ENCODE peak calls at places on chromosomes 3 and 15, in nine cellular contexts. E is H9; H is head of caudate nucleus; O is AG08395; N is Caki2; B is ELF-1; Y is heart left ventricle; F is CD8-positive, alpha-beta memory T cell; L is IMR-90. J is an unnamed sample.

GRCh38 chr3:170560296-170560695 is 25.6 kb downstream of the SLC7A14 start:
- DNase-seq in E (no peak), H (no peak), O (no peak), N (no peak), B (no peak), Y (no peak), F (no peak), L (no peak), J (no peak)

GRCh38 chr3:80676869-80677268 is 909.1 kb upstream of the ROBO1 start:
- DNase-seq in E (no peak), H (no peak), O (no peak), N (no peak), B (no peak), Y (no peak), F (no peak), L (no peak), J (no peak)

GRCh38 chr3:146491303-146491702 is 21.9 kb upstream of the PLSCR2 start:
- DNase-seq in E (no peak), H (no peak), O (peak; percentile 48), N (no peak), B (no peak), Y (no peak), F (no peak), L (peak; percentile 71), J (no peak)

GRCh38 chr15:78334845-78335244 is 5.3 kb upstream of the CRABP1 start:
- DNase-seq in E (no peak), H (no peak), O (no peak), N (no peak), B (no peak), Y (no peak), F (no peak), L (no peak), J (no peak)

GRCh38 chr15:95267476-95267875 is 1036.1 kb downstream of the MCTP2 start:
- DNase-seq in E (no peak), H (no peak), O (no peak), N (no peak), B (no peak), Y (no peak), F (no peak), L (no peak), J (no peak)

GRCh38 chr15:35397027-35397426 is 148.9 kb downstream of the DPH6 start:
- DNase-seq in E (no peak), H (no peak), O (no peak), N (no peak), B (no peak), Y (no peak), F (no peak), L (peak; percentile 29), J (no peak)

GRCh38 chr15:82168757-82169156 is 93.8 kb downstream of the EFL1 start:
- DNase-seq in E (no peak), H (no peak), O (no peak), N (no peak), B (no peak), Y (no peak), F (no peak), L (no peak), J (no peak)

GRCh38 chr15:75928680-75929608 is 25.3 kb downstream of the FBXO22 start:
- DNase-seq in E (peak; percentile 56), H (no peak), O (no peak), N (no peak), B (peak; percentile 33), Y (no peak), F (no peak), L (peak; percentile 35), J (no peak)

GRCh38 chr3:39126532-39127071 is 19.1 kb downstream of the TTC21A start:
- DNase-seq in E (peak; percentile 68), H (no peak), O (peak; percentile 51), N (peak; percentile 28), B (peak; percentile 65), Y (no peak), F (no peak), L (peak; percentile 65), J (no peak)

GRCh38 chr3:17583530-17583929 is 158.9 kb downstream of the TBC1D5 start:
- DNase-seq in E (no peak), H (no peak), O (no peak), N (no peak), B (peak; percentile 3), Y (no peak), F (no peak), L (no peak), J (no peak)

GRCh38 chr3:195001961-195002861 is 268.7 kb downstream of the XXYLT1 start:
- DNase-seq in E (peak; percentile 84), H (no peak), O (peak; percentile 45), N (peak; percentile 69), B (peak; percentile 86), Y (peak; percentile 83), F (no peak), L (peak; percentile 34), J (peak; percentile 15)

GRCh38 chr3:114872056-114872455 is 275.0 kb downstream of the ZBTB20 start:
- DNase-seq in E (no peak), H (no peak), O (no peak), N (no peak), B (no peak), Y (no peak), F (no peak), L (peak; percentile 16), J (no peak)

GRCh38 chr3:58591496-58592133 is 14.4 kb upstream of the FAM107A start:
- DNase-seq in E (no peak), H (no peak), O (no peak), N (no peak), B (no peak), Y (no peak), F (no peak), L (no peak), J (no peak)

GRCh38 chr3:119481079-119481478 is 12.3 kb downstream of the POGLUT1 start:
- DNase-seq in E (no peak), H (no peak), O (peak; percentile 7), N (no peak), B (no peak), Y (no peak), F (no peak), L (peak; percentile 47), J (no peak)

GRCh38 chr3:12198301-12198700 is 39.6 kb upstream of the TIMP4 start:
- DNase-seq in E (no peak), H (no peak), O (peak; percentile 44), N (peak; percentile 39), B (no peak), Y (no peak), F (no peak), L (peak; percentile 82), J (no peak)

J was measured in smooth muscle cell of the brain vasculature.